ENCODE peak calls at places on chromosomes 11 and 22, in four cellular contexts. O is ovary, L is upper lobe of right lung, F is right lobe of liver. X is an unnamed sample. For H3K27me3, the result is how much of the 10 kb centered on the place peaks cover.

GRCh38 chr11:20754957-20755356 is 85.6 kb downstream of the NELL1 start:
- DNase-seq in F (no peak), L (no peak), O (no peak), X (no peak)

GRCh38 chr11:79609511-79609910 is 168.7 kb upstream of the TENM4 start:
- DNase-seq in O (no peak), F (no peak), L (no peak), X (no peak)

GRCh38 chr11:128716661-128717210 is 22.9 kb downstream of the FLI1 start:
- DNase-seq in F (no peak), O (no peak), L (no peak), X (peak)

GRCh38 chr11:43856988-43857387 is 23.6 kb upstream of the ALKBH3 start:
- DNase-seq in F (no peak), O (no peak), L (no peak), X (no peak)

GRCh38 chr22:39574779-39575551 is 4.4 kb downstream of the CACNA1I start:
- DNase-seq in O (no peak), F (no peak), L (no peak), X (no peak)

GRCh38 chr11:34680206-34680605 is 59.3 kb downstream of the EHF start:
- DNase-seq in F (no peak), O (no peak), L (no peak), X (no peak)

GRCh38 chr11:128406365-128406706 is 181.0 kb downstream of the ETS1 start:
- DNase-seq in F (no peak), O (no peak), L (no peak), X (no peak)

GRCh38 chr11:11504071-11504470 is 117.7 kb downstream of the GALNT18 start:
- DNase-seq in F (no peak), L (no peak), O (no peak), X (no peak)

GRCh38 chr11:87092159-87092558 is 54.4 kb downstream of the TMEM135 start:
- DNase-seq in F (no peak), L (no peak), O (no peak), X (no peak)

GRCh38 chr11:100827934-100828661 is 141.0 kb downstream of the ARHGAP42 start:
- DNase-seq in F (no peak), L (no peak), O (no peak), X (no peak)

GRCh38 chr11:79100093-79100704 is 340.6 kb downstream of the TENM4 start:
- DNase-seq in L (no peak), O (no peak), F (no peak), X (no peak)

GRCh38 chr11:11620251-11620965 is 1.4 kb downstream of the GALNT18 start:
- DNase-seq in O (peak), L (peak), F (peak), X (no peak)

GRCh38 chr11:114279778-114280532 is 16.2 kb upstream of the NNMT start:
- DNase-seq in L (no peak), F (no peak), O (no peak), X (no peak)

GRCh38 chr22:36497910-36498669 is 8.8 kb downstream of the FOXRED2 start:
- DNase-seq in F (no peak), L (no peak), O (no peak), X (no peak)

GRCh38 chr11:62142921-62143320 is 19.1 kb downstream of the INCENP start:
- DNase-seq in L (peak), F (no peak), O (peak), X (no peak)

GRCh38 chr11:115391162-115391561 is 113.1 kb downstream of the CADM1 start:
- DNase-seq in F (no peak), O (no peak), L (no peak), X (no peak)

GRCh38 chr11:46305295-46305694 is 27.8 kb downstream of the CREB3L1 start:
- DNase-seq in O (no peak), L (no peak), F (no peak), X (no peak)

GRCh38 chr11:87454246-87454645 is 416.5 kb downstream of the TMEM135 start:
- DNase-seq in O (no peak), F (no peak), L (no peak), X (no peak)

GRCh38 chr11:62922189-62922589 is 1.0 kb upstream of the CHRM1 start:
- DNase-seq in O (no peak), F (no peak), L (no peak), X (no peak)

DNA sequence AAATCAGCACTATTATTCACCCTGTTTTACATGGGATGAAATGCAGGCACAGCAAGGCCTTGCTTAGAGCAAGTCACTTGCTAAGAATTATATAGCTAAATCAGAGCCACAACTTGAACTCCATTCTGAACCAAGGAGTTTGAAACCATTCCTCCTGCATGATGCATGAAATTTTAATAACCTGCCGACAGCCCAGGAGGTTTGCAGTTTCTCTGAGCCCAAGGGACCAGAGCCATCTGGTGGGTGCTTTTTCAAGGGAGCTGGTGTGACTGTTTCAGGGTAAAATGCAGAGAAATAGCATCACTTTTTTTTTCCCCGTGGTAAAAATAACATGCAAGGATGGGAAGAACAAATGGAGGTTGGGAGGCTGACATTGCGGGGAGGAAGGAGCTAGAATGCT is 22.9 kb downstream of the NAV2 start:
- DNase-seq in L (no peak), O (no peak), F (no peak), X (no peak)
- H3K27ac ChIP-seq in L (no peak), O (no peak), F (no peak), X (no peak)

GRCh38 chr11:72456651-72457050 is 22.3 kb upstream of the CLPB start:
- DNase-seq in F (no peak), L (no peak), O (no peak), X (no peak)

GRCh38 chr11:72451836-72452376 is 17.6 kb upstream of the CLPB start:
- DNase-seq in L (no peak), F (no peak), O (no peak), X (no peak)

GRCh38 chr11:72460091-72460647 is 25.8 kb upstream of the CLPB start:
- DNase-seq in F (no peak), L (no peak), O (no peak), X (no peak)

DNA sequence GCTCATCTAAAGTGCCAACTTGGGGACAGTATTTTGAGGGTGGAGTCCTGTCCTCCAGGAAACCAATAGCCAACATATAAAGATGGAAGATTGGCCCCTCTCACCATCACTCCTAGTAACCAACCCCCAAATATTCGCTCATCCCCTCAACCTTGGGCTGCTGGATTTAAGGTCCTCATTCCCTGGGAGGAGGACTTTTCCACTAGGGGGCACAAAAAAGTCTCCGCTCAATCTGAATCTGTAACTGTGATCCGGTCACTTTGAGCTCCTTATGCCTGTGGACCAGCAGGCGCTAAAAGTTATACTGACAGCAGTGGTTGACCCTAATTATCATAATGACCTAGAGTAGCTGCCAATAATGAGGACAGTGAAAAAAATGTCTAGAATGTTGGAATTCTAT is 20.5 kb upstream of the CLPB start:
- DNase-seq in L (no peak), F (no peak), O (no peak), X (no peak)
- TF ChIP-seq CTCF in L (no peak), F (no peak), O (no peak), X (no peak)

DNA sequence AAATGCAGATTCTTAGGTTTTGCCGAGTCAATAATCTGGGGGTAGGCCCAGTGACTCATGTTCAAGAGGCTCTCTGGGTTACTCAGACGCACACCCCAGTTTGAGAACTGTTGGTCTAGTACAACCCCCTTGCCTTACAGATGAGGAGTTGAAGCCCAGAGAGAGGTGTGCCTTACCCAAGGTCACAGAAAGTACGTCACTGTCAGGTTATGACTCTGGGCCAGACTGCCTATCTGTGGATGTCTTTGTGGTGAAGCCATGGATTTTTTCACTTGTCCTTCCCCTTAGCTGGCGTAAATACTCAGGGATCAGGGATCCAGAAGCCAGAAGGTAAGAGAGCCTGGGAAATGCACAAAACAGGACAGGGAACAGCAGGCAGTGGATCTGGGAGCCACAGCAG is 25.2 kb upstream of the NECTIN1 start:
- DNase-seq in L (no peak), F (no peak), O (no peak), X (no peak)
- H3K27me3 ChIP-seq in L (under half), F (under half), O (under half), X (under half)

GRCh38 chr22:43956805-43957463 is 1.7 kb downstream of the SAMM50 start:
- DNase-seq in F (no peak), L (peak), O (no peak), X (no peak)

GRCh38 chr22:43956383-43956782 is 1.1 kb downstream of the SAMM50 start:
- DNase-seq in L (no peak), F (no peak), O (no peak), X (no peak)

GRCh38 chr22:43955040-43955882 is at the start of gene SAMM50:
- DNase-seq in O (peak), L (peak), F (peak), X (peak)

GRCh38 chr22:43953988-43954771 is 1.1 kb upstream of the SAMM50 start:
- DNase-seq in O (no peak), F (no peak), L (no peak), X (no peak)

GRCh38 chr22:43955883-43956286 is 643 bp downstream of the SAMM50 start:
- DNase-seq in L (no peak), F (no peak), O (no peak), X (no peak)
- H3K27ac ChIP-seq in L (peak), F (peak), O (peak), X (peak)

DNA sequence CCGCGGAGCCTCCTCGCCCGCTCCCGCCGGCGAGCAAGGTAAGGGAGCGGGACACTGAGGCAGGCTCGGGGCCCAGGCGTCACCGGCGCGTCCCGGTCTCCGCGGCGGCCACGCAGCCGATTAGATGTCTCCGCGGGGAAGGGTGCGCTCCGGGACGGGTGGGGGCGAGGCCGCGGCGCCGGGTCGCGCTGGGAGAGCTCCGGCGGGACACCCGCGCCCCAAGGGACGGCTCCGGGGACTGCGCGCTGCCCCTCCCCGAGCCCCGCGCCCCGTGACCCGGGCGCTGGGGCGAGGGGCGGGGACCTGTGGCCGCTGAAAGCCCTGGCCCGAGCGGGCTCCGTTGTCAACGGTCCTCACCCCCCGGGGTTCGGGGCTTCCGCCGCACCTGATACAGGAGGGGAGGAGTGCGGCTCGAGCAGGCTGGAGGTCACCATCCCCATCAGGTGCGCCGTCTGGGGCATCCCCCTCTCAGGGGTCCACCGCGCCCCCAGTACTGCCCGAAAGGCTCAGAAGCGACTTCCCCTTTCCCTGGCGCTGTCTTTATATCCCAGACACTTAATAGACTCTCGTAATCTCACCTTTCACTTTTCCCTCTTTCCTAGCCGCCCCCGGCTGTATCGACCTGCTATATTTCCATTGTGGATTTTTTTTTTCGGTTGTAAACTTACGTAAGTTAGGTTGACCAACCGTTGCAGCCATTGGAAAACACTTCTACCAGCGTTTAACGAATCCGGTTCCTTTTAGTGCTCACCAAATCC is 566 bp downstream of the PPFIA1 start:
- DNase-seq in O (no peak), L (peak), F (peak), X (peak)
- TF ChIP-seq CTCF in O (peak), L (no peak), F (no peak), X (no peak)